ENCODE peak calls at places on chromosomes 3 and 15, in ten cellular contexts. T is thyroid gland; A is aorta; N is PC-3; X is mucosa of descending colon; J is left ventricle myocardium inferior; D is CD8-positive, alpha-beta memory T cell; I is A549; F is foreskin fibroblast; Y is NB4. V is an unnamed sample.

GRCh38 chr3:141797167-141797773 is 34.1 kb downstream of the GRK7 start:
- DNase-seq in T (peak), A (peak), N (no peak), X (peak), J (peak), D (peak), I (no peak), F (peak), Y (peak), V (peak)

GRCh38 chr15:49530106-49530505 is 90.5 kb downstream of the FAM227B start:
- DNase-seq in T (no peak), A (no peak), N (peak), X (no peak), J (no peak), D (no peak), I (no peak), F (peak), Y (peak), V (no peak)

GRCh38 chr3:65706786-65707568 is 331.7 kb downstream of the MAGI1 start:
- DNase-seq in T (no peak), A (no peak), N (no peak), X (no peak), J (no peak), D (no peak), I (no peak), F (no peak), Y (no peak), V (no peak)

GRCh38 chr3:187694801-187695200 is 7.6 kb downstream of the RTP2 start:
- DNase-seq in T (no peak), A (no peak), N (no peak), X (no peak), J (no peak), D (no peak), I (no peak), F (no peak), Y (no peak), V (no peak)

GRCh38 chr3:133942761-133943535 is 47.3 kb upstream of the RAB6B start:
- DNase-seq in T (no peak), A (no peak), N (no peak), X (no peak), J (no peak), D (no peak), I (no peak), F (no peak), Y (no peak), V (no peak)

GRCh38 chr15:75059607-75060006 is 36.2 kb downstream of the PPCDC start:
- DNase-seq in T (no peak), A (no peak), N (no peak), X (no peak), J (no peak), D (no peak), I (no peak), F (no peak), Y (no peak), V (peak)

GRCh38 chr3:41350441-41350840 is 151.1 kb downstream of the CTNNB1 start:
- DNase-seq in T (no peak), A (no peak), N (peak), X (no peak), J (no peak), D (no peak), I (no peak), F (no peak), Y (no peak), V (no peak)

GRCh38 chr3:168040624-168041208 is 55.0 kb downstream of the GOLIM4 start:
- DNase-seq in T (no peak), A (no peak), N (peak), X (no peak), J (no peak), D (no peak), I (peak), F (peak), Y (peak), V (no peak)

GRCh38 chr15:80694624-80695098 is 449 bp upstream of the ABHD17C start:
- DNase-seq in T (peak), A (peak), N (peak), X (peak), J (peak), D (peak), I (peak), F (no peak), Y (peak), V (peak)

GRCh38 chr15:88651971-88652370 is 13.2 kb downstream of the ISG20 start:
- DNase-seq in T (no peak), A (no peak), N (no peak), X (no peak), J (no peak), D (no peak), I (no peak), F (no peak), Y (peak), V (peak)

GRCh38 chr3:10956991-10957390 is 35.6 kb upstream of the SLC6A1 start:
- DNase-seq in T (peak), A (no peak), N (no peak), X (no peak), J (peak), D (no peak), I (no peak), F (no peak), Y (no peak), V (no peak)

GRCh38 chr15:60255390-60255789 is 142.4 kb downstream of the ANXA2 start:
- DNase-seq in T (no peak), A (no peak), N (peak), X (no peak), J (no peak), D (no peak), I (no peak), F (peak), Y (peak), V (no peak)

GRCh38 chr3:159280326-159280725 is 478.5 kb downstream of the MFSD1 start:
- DNase-seq in T (no peak), A (no peak), N (no peak), X (no peak), J (no peak), D (no peak), I (no peak), F (no peak), Y (no peak), V (no peak)

GRCh38 chr15:56038015-56038414 is 44.6 kb upstream of the NEDD4 start:
- DNase-seq in T (no peak), A (no peak), N (no peak), X (no peak), J (no peak), D (peak), I (no peak), F (peak), Y (peak), V (no peak)

GRCh38 chr3:127254730-127255129 is 33.1 kb downstream of the PRR20G start:
- DNase-seq in T (no peak), A (no peak), N (peak), X (no peak), J (no peak), D (no peak), I (peak), F (no peak), Y (peak), V (no peak)

GRCh38 chr3:178485756-178486155 is 50.5 kb upstream of the KCNMB2 start:
- DNase-seq in T (no peak), A (no peak), N (peak), X (no peak), J (no peak), D (no peak), I (no peak), F (peak), Y (no peak), V (no peak)

GRCh38 chr3:15927969-15928368 is 130.2 kb upstream of the ANKRD28 start:
- DNase-seq in T (no peak), A (no peak), N (no peak), X (no peak), J (no peak), D (no peak), I (no peak), F (no peak), Y (no peak), V (no peak)

GRCh38 chr3:15919971-15920370 is 122.2 kb upstream of the ANKRD28 start:
- DNase-seq in T (no peak), A (no peak), N (no peak), X (no peak), J (no peak), D (no peak), I (no peak), F (no peak), Y (no peak), V (no peak)

GRCh38 chr3:15926866-15927265 is 129.1 kb upstream of the ANKRD28 start:
- DNase-seq in T (no peak), A (no peak), N (no peak), X (no peak), J (no peak), D (no peak), I (no peak), F (no peak), Y (no peak), V (no peak)

GRCh38 chr3:15924914-15925313 is 127.1 kb upstream of the ANKRD28 start:
- DNase-seq in T (no peak), A (no peak), N (no peak), X (no peak), J (no peak), D (no peak), I (no peak), F (no peak), Y (no peak), V (no peak)

GRCh38 chr3:15923640-15924405 is 126.0 kb upstream of the ANKRD28 start:
- DNase-seq in T (no peak), A (no peak), N (no peak), X (no peak), J (no peak), D (no peak), I (peak), F (no peak), Y (peak), V (no peak)
- H3K4me3 ChIP-seq in T (no peak), A (no peak), N (no peak), X (no peak), J (no peak), D (no peak), I (no peak), F (no peak), Y (no peak), V (no peak)

GRCh38 chr15:44775923-44776322 is 39.6 kb downstream of the TRIM69 start:
- DNase-seq in T (no peak), A (no peak), N (no peak), X (no peak), J (no peak), D (no peak), I (no peak), F (no peak), Y (no peak), V (no peak)
- H3K4me3 ChIP-seq in T (no peak), A (no peak), N (no peak), X (no peak), J (no peak), D (no peak), I (no peak), F (no peak), Y (no peak), V (no peak)

GRCh38 chr3:100086401-100086800 is 27.9 kb downstream of the FILIP1L start:
- DNase-seq in T (no peak), A (no peak), N (peak), X (no peak), J (no peak), D (no peak), I (no peak), F (no peak), Y (no peak), V (no peak)

GRCh38 chr3:100082724-100083123 is 31.6 kb downstream of the FILIP1L start:
- DNase-seq in T (no peak), A (no peak), N (no peak), X (no peak), J (no peak), D (no peak), I (no peak), F (no peak), Y (no peak), V (no peak)

GRCh38 chr3:100082108-100082642 is 32.1 kb downstream of the FILIP1L start:
- DNase-seq in T (no peak), A (no peak), N (no peak), X (no peak), J (no peak), D (no peak), I (no peak), F (no peak), Y (no peak), V (no peak)

GRCh38 chr3:100083209-100083608 is 31.1 kb downstream of the FILIP1L start:
- DNase-seq in T (no peak), A (no peak), N (no peak), X (no peak), J (no peak), D (no peak), I (no peak), F (no peak), Y (no peak), V (no peak)

GRCh38 chr3:100084100-100084806 is 30.0 kb downstream of the FILIP1L start:
- DNase-seq in T (no peak), A (no peak), N (no peak), X (no peak), J (no peak), D (no peak), I (no peak), F (no peak), Y (peak), V (no peak)
- H3K4me3 ChIP-seq in T (no peak), A (no peak), N (no peak), X (no peak), J (no peak), D (no peak), I (no peak), F (no peak), Y (no peak), V (no peak)

GRCh38 chr3:188947983-188948657 is 223.7 kb upstream of the TPRG1 start:
- DNase-seq in T (peak), A (peak), N (peak), X (peak), J (peak), D (no peak), I (peak), F (peak), Y (no peak), V (peak)
- H3K4me3 ChIP-seq in T (no peak), A (no peak), N (peak), X (no peak), J (peak), D (no peak), I (peak), F (peak), Y (no peak), V (peak)

GRCh38 chr3:21540265-21540664 is 210.7 kb downstream of the ZNF385D start:
- DNase-seq in T (no peak), A (no peak), N (no peak), X (no peak), J (no peak), D (no peak), I (no peak), F (no peak), Y (no peak), V (no peak)

GRCh38 chr3:21544076-21544462 is 206.9 kb downstream of the ZNF385D start:
- DNase-seq in T (no peak), A (no peak), N (no peak), X (no peak), J (no peak), D (no peak), I (no peak), F (peak), Y (peak), V (no peak)

GRCh38 chr3:21542656-21543379 is 208.2 kb downstream of the ZNF385D start:
- DNase-seq in T (no peak), A (no peak), N (no peak), X (no peak), J (no peak), D (no peak), I (no peak), F (no peak), Y (peak), V (no peak)

GRCh38 chr3:21543380-21544075 is 207.5 kb downstream of the ZNF385D start:
- DNase-seq in T (no peak), A (no peak), N (no peak), X (no peak), J (no peak), D (no peak), I (no peak), F (no peak), Y (peak), V (no peak)
- H3K4me3 ChIP-seq in T (no peak), A (no peak), N (no peak), X (no peak), J (no peak), D (no peak), I (no peak), F (no peak), Y (peak), V (no peak)

GRCh38 chr3:150411971-150412370 is 3.9 kb downstream of the TSC22D2 start:
- DNase-seq in T (no peak), A (no peak), N (peak), X (no peak), J (no peak), D (no peak), I (no peak), F (no peak), Y (peak), V (no peak)
- H3K4me3 ChIP-seq in T (no peak), A (peak), N (peak), X (no peak), J (peak), D (peak), I (peak), F (peak), Y (peak), V (peak)